ENCODE peak calls at places on chromosomes 4 and X, in five cellular contexts. One of them, this sample, is unnamed.

GRCh38 chrX:99468993-99469392 is 941.1 kb downstream of the PCDH19 start:
- DNase-seq in NCI-H1092: no peak
- DNase-seq in central memory CD8-positive, alpha-beta T cell: no peak
- DNase-seq in T-helper 17 cell: no peak
- DNase-seq in AG20443: no peak
- DNase-seq in this sample: no peak

GRCh38 chrX:141214216-141214615 is 28.1 kb downstream of the SPANXC start:
- DNase-seq in T-helper 17 cell: no peak
- DNase-seq in AG20443: no peak
- DNase-seq in NCI-H1092: no peak
- DNase-seq in central memory CD8-positive, alpha-beta T cell: no peak
- DNase-seq in this sample: no peak

GRCh38 chr4:150342945-150343344 is 239.0 kb upstream of the MAB21L2 start:
- DNase-seq in AG20443: no peak
- DNase-seq in central memory CD8-positive, alpha-beta T cell: no peak
- DNase-seq in T-helper 17 cell: no peak
- DNase-seq in NCI-H1092: no peak
- DNase-seq in this sample: no peak

GRCh38 chr4:168257663-168258235 is 60.8 kb downstream of the DDX60 start:
- DNase-seq in central memory CD8-positive, alpha-beta T cell: no peak
- DNase-seq in NCI-H1092: no peak
- DNase-seq in AG20443: no peak
- DNase-seq in T-helper 17 cell: no peak
- DNase-seq in this sample: no peak

GRCh38 chr4:109816082-109816442 is 500 bp downstream of the GAR1 start:
- DNase-seq in central memory CD8-positive, alpha-beta T cell: peak
- DNase-seq in T-helper 17 cell: peak
- DNase-seq in NCI-H1092: no peak
- DNase-seq in AG20443: peak
- DNase-seq in this sample: peak

GRCh38 chrX:6826856-6827255 is 291.9 kb upstream of the VCX3A start:
- DNase-seq in NCI-H1092: no peak
- DNase-seq in T-helper 17 cell: no peak
- DNase-seq in central memory CD8-positive, alpha-beta T cell: no peak
- DNase-seq in AG20443: no peak
- DNase-seq in this sample: no peak

GRCh38 chr4:183658362-183659028 is 490 bp downstream of the RWDD4 start:
- DNase-seq in T-helper 17 cell: peak
- DNase-seq in AG20443: peak
- DNase-seq in central memory CD8-positive, alpha-beta T cell: peak
- DNase-seq in NCI-H1092: no peak
- DNase-seq in this sample: no peak

GRCh38 chr4:143558823-143559756 is 45.6 kb downstream of the SMARCA5 start:
- DNase-seq in NCI-H1092: peak
- DNase-seq in central memory CD8-positive, alpha-beta T cell: peak
- DNase-seq in AG20443: peak
- DNase-seq in T-helper 17 cell: peak
- DNase-seq in this sample: peak

GRCh38 chrX:37754518-37754917 is 25.3 kb upstream of the CYBB start:
- DNase-seq in AG20443: no peak
- DNase-seq in central memory CD8-positive, alpha-beta T cell: no peak
- DNase-seq in NCI-H1092: no peak
- DNase-seq in T-helper 17 cell: no peak
- DNase-seq in this sample: no peak

GRCh38 chrX:15864629-15865028 is 10.0 kb upstream of the AP1S2 start:
- DNase-seq in central memory CD8-positive, alpha-beta T cell: no peak
- DNase-seq in NCI-H1092: no peak
- DNase-seq in AG20443: no peak
- DNase-seq in T-helper 17 cell: no peak
- DNase-seq in this sample: no peak

GRCh38 chrX:103831803-103832544 is at the start of gene RAB9B:
- DNase-seq in NCI-H1092: peak
- DNase-seq in central memory CD8-positive, alpha-beta T cell: no peak
- DNase-seq in AG20443: peak
- DNase-seq in T-helper 17 cell: no peak
- DNase-seq in this sample: peak

GRCh38 chr4:3791910-3792542 is 25.8 kb downstream of the ADRA2C start:
- DNase-seq in NCI-H1092: no peak
- DNase-seq in AG20443: peak
- DNase-seq in central memory CD8-positive, alpha-beta T cell: no peak
- DNase-seq in T-helper 17 cell: no peak
- DNase-seq in this sample: no peak

GRCh38 chr4:165966833-165967232 is 93.8 kb downstream of the TLL1 start:
- DNase-seq in T-helper 17 cell: no peak
- DNase-seq in NCI-H1092: no peak
- DNase-seq in central memory CD8-positive, alpha-beta T cell: no peak
- DNase-seq in AG20443: no peak
- DNase-seq in this sample: no peak

GRCh38 chr4:52659722-52660261 is 691 bp upstream of the USP46 start:
- DNase-seq in central memory CD8-positive, alpha-beta T cell: no peak
- DNase-seq in T-helper 17 cell: no peak
- DNase-seq in AG20443: peak
- DNase-seq in NCI-H1092: no peak
- DNase-seq in this sample: peak

GRCh38 chrX:78513996-78514745 is 145.0 kb downstream of the RTL3 start:
- DNase-seq in central memory CD8-positive, alpha-beta T cell: no peak
- DNase-seq in NCI-H1092: no peak
- DNase-seq in T-helper 17 cell: no peak
- DNase-seq in AG20443: no peak
- DNase-seq in this sample: no peak

GRCh38 chr4:39102297-39102696 is 40.3 kb downstream of the KLHL5 start:
- DNase-seq in T-helper 17 cell: no peak
- DNase-seq in central memory CD8-positive, alpha-beta T cell: no peak
- DNase-seq in AG20443: no peak
- DNase-seq in NCI-H1092: no peak
- DNase-seq in this sample: no peak

GRCh38 chr4:53075162-53075785 is 213.2 kb downstream of the RASL11B start:
- DNase-seq in central memory CD8-positive, alpha-beta T cell: no peak
- DNase-seq in NCI-H1092: no peak
- DNase-seq in T-helper 17 cell: no peak
- DNase-seq in AG20443: no peak
- DNase-seq in this sample: no peak

GRCh38 chr4:54902261-54902660 is 223.1 kb downstream of the KDR start:
- DNase-seq in central memory CD8-positive, alpha-beta T cell: no peak
- DNase-seq in NCI-H1092: no peak
- DNase-seq in AG20443: peak
- DNase-seq in T-helper 17 cell: no peak
- DNase-seq in this sample: no peak

GRCh38 chr4:5804656-5805055 is 88.2 kb downstream of the CRMP1 start:
- DNase-seq in NCI-H1092: no peak
- DNase-seq in T-helper 17 cell: no peak
- DNase-seq in AG20443: no peak
- DNase-seq in central memory CD8-positive, alpha-beta T cell: no peak
- DNase-seq in this sample: no peak

GRCh38 chr4:7110546-7110945 is 42.7 kb upstream of the GRPEL1 start:
- DNase-seq in AG20443: no peak
- DNase-seq in NCI-H1092: no peak
- DNase-seq in central memory CD8-positive, alpha-beta T cell: no peak
- DNase-seq in T-helper 17 cell: no peak
- DNase-seq in this sample: no peak

GRCh38 chr4:66169341-66169740 is 499.1 kb upstream of the EPHA5 start:
- DNase-seq in central memory CD8-positive, alpha-beta T cell: no peak
- DNase-seq in T-helper 17 cell: no peak
- DNase-seq in NCI-H1092: no peak
- DNase-seq in AG20443: no peak
- DNase-seq in this sample: no peak

GRCh38 chr4:45568694-45569093 is 555.2 kb downstream of the GABRG1 start:
- DNase-seq in NCI-H1092: no peak
- DNase-seq in central memory CD8-positive, alpha-beta T cell: no peak
- DNase-seq in T-helper 17 cell: no peak
- DNase-seq in AG20443: no peak
- DNase-seq in this sample: no peak

GRCh38 chrX:119411959-119412358 is 12.8 kb downstream of the SLC25A43 start:
- DNase-seq in central memory CD8-positive, alpha-beta T cell: no peak
- DNase-seq in NCI-H1092: no peak
- DNase-seq in AG20443: no peak
- DNase-seq in T-helper 17 cell: no peak
- DNase-seq in this sample: no peak

GRCh38 chr4:48271048-48271452 is 1.4 kb upstream of the TEC start:
- DNase-seq in T-helper 17 cell: no peak
- DNase-seq in AG20443: no peak
- DNase-seq in central memory CD8-positive, alpha-beta T cell: no peak
- DNase-seq in NCI-H1092: no peak
- DNase-seq in this sample: no peak

GRCh38 chr4:121217385-121217784 is 53.3 kb upstream of the TNIP3 start:
- DNase-seq in T-helper 17 cell: no peak
- DNase-seq in AG20443: peak
- DNase-seq in central memory CD8-positive, alpha-beta T cell: no peak
- DNase-seq in NCI-H1092: no peak
- DNase-seq in this sample: no peak

GRCh38 chr4:572594-572993 is 3.5 kb downstream of the TMEM271 start:
- DNase-seq in central memory CD8-positive, alpha-beta T cell: no peak
- DNase-seq in AG20443: no peak
- DNase-seq in T-helper 17 cell: no peak
- DNase-seq in NCI-H1092: no peak
- DNase-seq in this sample: no peak

This sample was measured in NCI-H526.